ENCODE peak calls at places on chromosomes 1 and 21, in nine cellular contexts. B is fibroblast of mammary gland, T is lower leg skin, V is upper lobe of left lung, A is colonic mucosa, F is right lobe of liver, K is GM12865, I is BE2C, C is tibial artery. W is an unnamed sample.
A peak's percentile ranks its signal among the peaks of the same experiment; 100 is the strongest.

GRCh38 chr1:41537788-41538351 is 53.4 kb upstream of the EDN2 start:
- DNase-seq in B (peak; percentile 83), T (peak; percentile 86), V (no peak), A (peak; percentile 49), F (peak; percentile 37), K (no peak), I (no peak), C (peak; percentile 77), W (peak; percentile 84)

GRCh38 chr21:46604975-46605758 is at the start of gene S100B:
- DNase-seq in B (no peak), T (no peak), V (peak; percentile 65), A (no peak), F (no peak), K (no peak), I (peak; percentile 82), C (no peak), W (no peak)

GRCh38 chr21:40622531-40622930 is 224.4 kb downstream of the DSCAM start:
- DNase-seq in B (no peak), T (no peak), V (no peak), A (no peak), F (no peak), K (no peak), I (no peak), C (no peak), W (no peak)

GRCh38 chr1:19457555-19457954 is 27.8 kb downstream of the CAPZB start:
- DNase-seq in B (no peak), T (no peak), V (no peak), A (no peak), F (no peak), K (no peak), I (no peak), C (no peak), W (no peak)

GRCh38 chr1:228004887-228005462 is 1.8 kb upstream of the WNT3A start:
- DNase-seq in B (no peak), T (peak; percentile 74), V (no peak), A (no peak), F (no peak), K (no peak), I (no peak), C (no peak), W (no peak)

GRCh38 chr1:170067253-170067819 is 7.2 kb downstream of the KIFAP3 start:
- DNase-seq in B (no peak), T (no peak), V (no peak), A (peak; percentile 22), F (no peak), K (peak; percentile 13), I (no peak), C (no peak), W (peak; percentile 53)

GRCh38 chr1:178399177-178399728 is 97.5 kb downstream of the CLEC20A start:
- DNase-seq in B (no peak), T (no peak), V (no peak), A (no peak), F (no peak), K (no peak), I (no peak), C (no peak), W (no peak)

GRCh38 chr1:228100822-228101613 is 2.1 kb downstream of the C1orf35 start:
- DNase-seq in B (no peak), T (peak; percentile 83), V (no peak), A (no peak), F (no peak), K (no peak), I (no peak), C (no peak), W (no peak)

GRCh38 chr1:228182296-228183030 is 16.9 kb downstream of the IBA57 start:
- DNase-seq in B (no peak), T (peak; percentile 64), V (no peak), A (no peak), F (no peak), K (no peak), I (no peak), C (no peak), W (no peak)

GRCh38 chr1:156912310-156912709 is 8.1 kb upstream of the LRRC71 start:
- DNase-seq in B (no peak), T (no peak), V (no peak), A (no peak), F (no peak), K (no peak), I (peak; percentile 43), C (no peak), W (no peak)

GRCh38 chr1:163315773-163316374 is 5.9 kb upstream of the NUF2 start:
- DNase-seq in B (peak; percentile 69), T (no peak), V (no peak), A (peak; percentile 24), F (no peak), K (peak; percentile 53), I (peak; percentile 70), C (peak; percentile 22), W (peak; percentile 81)

GRCh38 chr1:3785458-3786157 is 10.7 kb downstream of the LRRC47 start:
- DNase-seq in B (no peak), T (no peak), V (no peak), A (peak; percentile 44), F (peak; percentile 44), K (peak; percentile 48), I (no peak), C (no peak), W (peak; percentile 22)

GRCh38 chr21:40837456-40837855 is 9.5 kb downstream of the DSCAM start:
- DNase-seq in B (no peak), T (no peak), V (no peak), A (no peak), F (no peak), K (no peak), I (no peak), C (no peak), W (no peak)

GRCh38 chr1:193479187-193479586 is 292.8 kb upstream of the B3GALT2 start:
- DNase-seq in B (no peak), T (no peak), V (no peak), A (peak; percentile 36), F (peak; percentile 55), K (peak; percentile 90), I (no peak), C (no peak), W (no peak)

GRCh38 chr1:15287591-15287990 is 40.6 kb downstream of the FHAD1 start:
- DNase-seq in B (no peak), T (no peak), V (no peak), A (no peak), F (no peak), K (no peak), I (no peak), C (no peak), W (no peak)

GRCh38 chr1:199135901-199136300 is 497.1 kb downstream of the PTPRC start:
- DNase-seq in B (no peak), T (no peak), V (no peak), A (no peak), F (no peak), K (no peak), I (peak; percentile 80), C (no peak), W (no peak)

GRCh38 chr1:115158181-115158580 is 68.9 kb upstream of the TSPAN2 start:
- DNase-seq in B (peak; percentile 92), T (no peak), V (no peak), A (no peak), F (no peak), K (no peak), I (no peak), C (peak; percentile 63), W (peak; percentile 63)

GRCh38 chr1:37323486-37324377 is 150.6 kb upstream of the ZC3H12A start:
- DNase-seq in B (peak; percentile 33), T (no peak), V (no peak), A (peak; percentile 29), F (no peak), K (peak; percentile 57), I (peak; percentile 20), C (no peak), W (peak; percentile 25)

DNA sequence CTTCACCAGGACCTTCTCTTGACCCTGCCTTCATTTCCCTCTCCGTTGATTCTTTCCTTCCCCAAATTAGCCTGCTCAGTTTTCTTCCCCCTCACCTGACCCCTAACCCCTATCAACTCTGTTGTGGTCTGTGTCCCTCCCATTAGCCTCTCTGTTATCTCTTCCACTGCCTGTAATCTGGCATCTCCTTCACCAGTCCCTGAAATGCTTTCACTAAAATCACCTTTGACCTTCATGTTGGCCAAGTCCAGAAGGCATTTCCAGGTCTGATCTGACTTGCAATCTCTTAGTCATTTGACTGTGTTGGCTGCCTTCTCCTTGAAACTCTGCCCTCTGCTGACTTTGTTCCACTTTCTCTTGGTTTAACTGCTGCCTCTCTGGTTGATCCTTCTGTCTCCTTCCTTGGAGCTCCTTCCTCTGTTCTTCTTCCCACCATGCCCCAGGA is 28.2 kb downstream of the ATP8B2 start:
- DNase-seq in B (peak; percentile 77), T (no peak), V (no peak), A (peak; percentile 72), F (peak; percentile 72), K (peak; percentile 48), I (no peak), C (no peak), W (peak; percentile 69)
- TF ChIP-seq CTCF in B (peak; percentile 58), T (no peak), V (no peak), A (peak; percentile 20), F (peak; percentile 25), K (peak; percentile 34), I (peak; percentile 46), C (no peak), W (peak; percentile 50)

GRCh38 chr1:72419229-72419628 is 136.9 kb upstream of the NEGR1 start:
- DNase-seq in B (no peak), T (no peak), V (peak; percentile 42), A (no peak), F (no peak), K (no peak), I (no peak), C (no peak), W (no peak)
- H3K4me3 ChIP-seq in B (no peak overlapping the region), T (no peak overlapping the region), V (no peak overlapping the region), A (no peak overlapping the region), F (no peak overlapping the region), K (no peak overlapping the region), I (no peak overlapping the region), C (no peak overlapping the region), W (no peak overlapping the region)

DNA sequence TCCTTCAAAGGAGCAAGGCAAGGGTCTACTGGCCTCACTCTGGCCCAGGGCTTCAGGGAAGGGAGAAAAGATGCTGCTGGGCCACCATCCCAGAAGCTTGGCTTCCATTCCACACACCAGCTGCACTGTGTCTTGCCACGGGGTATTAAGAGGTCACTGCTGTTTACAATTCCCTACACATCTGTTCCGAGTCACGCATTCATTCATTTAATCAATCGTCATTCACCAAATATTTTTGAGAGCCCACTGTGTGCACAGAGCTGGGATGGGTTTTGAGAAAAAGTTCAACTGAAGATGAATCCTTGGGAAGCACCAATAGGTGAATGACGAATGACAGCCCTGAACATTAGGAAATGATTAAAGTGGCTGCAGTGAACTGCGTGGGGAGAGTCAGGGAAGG is 101.7 kb downstream of the NAV1 start:
- DNase-seq in B (peak; percentile 98), T (no peak), V (no peak), A (peak; percentile 47), F (no peak), K (no peak), I (no peak), C (no peak), W (peak; percentile 75)
- TF ChIP-seq CTCF in B (no peak), T (no peak), V (no peak), A (no peak), F (no peak), K (no peak), I (no peak), C (no peak), W (no peak)

DNA sequence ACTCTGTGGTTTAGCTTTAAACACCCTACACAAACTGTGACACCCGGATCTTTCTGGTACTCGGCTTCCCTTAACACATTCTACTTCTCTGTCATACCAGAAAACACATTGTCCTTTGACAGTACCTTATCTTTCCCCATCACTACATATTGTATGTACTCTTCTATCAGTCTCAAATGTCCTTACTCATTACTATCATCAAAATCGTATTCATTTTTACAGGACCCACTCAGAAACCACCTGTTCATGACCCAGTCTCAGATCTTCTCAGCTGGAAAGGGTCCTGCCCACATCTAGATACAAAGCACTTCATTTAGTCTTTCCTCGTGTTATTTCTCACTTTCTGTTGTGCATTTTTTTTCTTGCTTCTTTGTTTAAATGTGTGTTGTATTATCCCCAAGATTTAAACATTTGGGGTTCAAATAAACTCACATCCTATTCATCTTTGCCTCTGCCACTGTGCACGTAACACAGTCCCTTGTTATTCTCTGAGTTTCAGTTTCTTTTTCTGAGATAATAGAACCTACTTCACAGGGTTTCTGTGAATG is 27.7 kb downstream of the CD34 start:
- DNase-seq in B (no peak), T (no peak), V (no peak), A (no peak), F (no peak), K (peak; percentile 36), I (no peak), C (no peak), W (no peak)
- H3K4me3 ChIP-seq in B (no peak overlapping the region), T (no peak overlapping the region), V (peak overlapping the region; percentile 7), A (no peak overlapping the region), F (no peak overlapping the region), K (peak overlapping the region; percentile 47), I (no peak overlapping the region), C (no peak overlapping the region), W (no peak overlapping the region)